ENCODE peak calls at places on chromosome 14, in four cellular contexts. One of them, this sample, is unnamed.

GRCh38 chr14:101598159-101598558 is 36.9 kb downstream of the DIO3 start:
- DNase-seq in neural crest cell: no peak
- DNase-seq in GM12865: no peak
- DNase-seq in effector memory CD4-positive, alpha-beta T cell: no peak
- DNase-seq in this sample: no peak

GRCh38 chr14:94644102-94644535 is 31.9 kb downstream of the SERPINA3 start:
- DNase-seq in neural crest cell: no peak
- DNase-seq in GM12865: no peak
- DNase-seq in effector memory CD4-positive, alpha-beta T cell: no peak
- DNase-seq in this sample: no peak

GRCh38 chr14:96811985-96812667 is 14.9 kb downstream of the VRK1 start:
- DNase-seq in neural crest cell: no peak
- DNase-seq in GM12865: peak
- DNase-seq in effector memory CD4-positive, alpha-beta T cell: no peak
- DNase-seq in this sample: no peak

GRCh38 chr14:95319312-95320075 is at the start of gene CLMN:
- DNase-seq in neural crest cell: peak
- DNase-seq in GM12865: peak
- DNase-seq in effector memory CD4-positive, alpha-beta T cell: peak
- DNase-seq in this sample: no peak

GRCh38 chr14:100424504-100425453 is 101.6 kb downstream of the SLC25A47 start:
- DNase-seq in neural crest cell: no peak
- DNase-seq in GM12865: no peak
- DNase-seq in effector memory CD4-positive, alpha-beta T cell: no peak
- DNase-seq in this sample: no peak

GRCh38 chr14:103846569-103847438 is 571 bp downstream of the PPP1R13B start:
- DNase-seq in neural crest cell: no peak
- DNase-seq in GM12865: peak
- DNase-seq in effector memory CD4-positive, alpha-beta T cell: peak
- DNase-seq in this sample: no peak

GRCh38 chr14:20587489-20588154 is at the start of gene RNASE11:
- DNase-seq in neural crest cell: no peak
- DNase-seq in GM12865: peak
- DNase-seq in effector memory CD4-positive, alpha-beta T cell: no peak
- DNase-seq in this sample: no peak

GRCh38 chr14:60514378-60515243 is 5.7 kb downstream of the SIX6 start:
- DNase-seq in neural crest cell: peak
- DNase-seq in GM12865: no peak
- DNase-seq in effector memory CD4-positive, alpha-beta T cell: no peak
- DNase-seq in this sample: no peak

GRCh38 chr14:65769151-65769550 is 356.6 kb downstream of the FUT8 start:
- DNase-seq in neural crest cell: no peak
- DNase-seq in GM12865: no peak
- DNase-seq in effector memory CD4-positive, alpha-beta T cell: no peak
- DNase-seq in this sample: no peak

GRCh38 chr14:86217523-86217922 is 687.6 kb downstream of the FLRT2 start:
- DNase-seq in neural crest cell: no peak
- DNase-seq in GM12865: no peak
- DNase-seq in effector memory CD4-positive, alpha-beta T cell: no peak
- DNase-seq in this sample: no peak

This sample was measured in HFF-Myc.